ENCODE peak calls at places on chromosome 12, in five cellular contexts. One of them, this sample, is unnamed.

GRCh38 chr12:119841433-119842210 is 35.5 kb downstream of the CIT start:
- DNase-seq in CD8-positive, alpha-beta T cell: no peak
- DNase-seq in AG10803: peak; percentile 16
- DNase-seq in GM12878: no peak
- DNase-seq in foreskin fibroblast: peak; percentile 38
- DNase-seq in this sample: no peak

GRCh38 chr12:63766498-63766897 is 13.2 kb upstream of the RXYLT1 start:
- DNase-seq in CD8-positive, alpha-beta T cell: no peak
- DNase-seq in AG10803: no peak
- DNase-seq in GM12878: no peak
- DNase-seq in foreskin fibroblast: no peak
- DNase-seq in this sample: no peak

GRCh38 chr12:67621112-67621511 is 27.4 kb upstream of the DYRK2 start:
- DNase-seq in foreskin fibroblast: no peak
- DNase-seq in AG10803: no peak
- DNase-seq in GM12878: no peak
- DNase-seq in CD8-positive, alpha-beta T cell: no peak
- DNase-seq in this sample: no peak

GRCh38 chr12:110352401-110352800 is 51.1 kb downstream of the ANAPC7 start:
- DNase-seq in foreskin fibroblast: no peak
- DNase-seq in CD8-positive, alpha-beta T cell: no peak
- DNase-seq in GM12878: no peak
- DNase-seq in AG10803: no peak
- DNase-seq in this sample: no peak

GRCh38 chr12:131687346-131688125 is 23.4 kb upstream of the SFSWAP start:
- DNase-seq in foreskin fibroblast: no peak
- DNase-seq in CD8-positive, alpha-beta T cell: no peak
- DNase-seq in GM12878: no peak
- DNase-seq in AG10803: no peak
- DNase-seq in this sample: no peak

GRCh38 chr12:131118366-131118765 is 164.7 kb downstream of the ADGRD1 start:
- DNase-seq in CD8-positive, alpha-beta T cell: no peak
- DNase-seq in AG10803: no peak
- DNase-seq in GM12878: no peak
- DNase-seq in foreskin fibroblast: no peak
- DNase-seq in this sample: no peak

GRCh38 chr12:14273911-14274306 is 91.6 kb upstream of the ATF7IP start:
- DNase-seq in foreskin fibroblast: no peak
- DNase-seq in CD8-positive, alpha-beta T cell: no peak
- DNase-seq in AG10803: peak; percentile 27
- DNase-seq in GM12878: no peak
- DNase-seq in this sample: peak; percentile 81

GRCh38 chr12:121578230-121579189 is 2.3 kb downstream of the KDM2B start:
- DNase-seq in AG10803: no peak
- DNase-seq in CD8-positive, alpha-beta T cell: no peak
- DNase-seq in foreskin fibroblast: no peak
- DNase-seq in GM12878: no peak
- DNase-seq in this sample: no peak

GRCh38 chr12:102885043-102885932 is 31.8 kb downstream of the PAH start:
- DNase-seq in foreskin fibroblast: no peak
- DNase-seq in GM12878: no peak
- DNase-seq in AG10803: no peak
- DNase-seq in CD8-positive, alpha-beta T cell: no peak
- DNase-seq in this sample: no peak

GRCh38 chr12:31756977-31757420 is 28.2 kb upstream of the AMN1 start:
- DNase-seq in GM12878: no peak
- DNase-seq in AG10803: no peak
- DNase-seq in CD8-positive, alpha-beta T cell: no peak
- DNase-seq in foreskin fibroblast: peak; percentile 34
- DNase-seq in this sample: no peak

GRCh38 chr12:56080556-56081138 is 682 bp downstream of the ERBB3 start:
- DNase-seq in CD8-positive, alpha-beta T cell: no peak
- DNase-seq in foreskin fibroblast: no peak
- DNase-seq in AG10803: no peak
- DNase-seq in GM12878: no peak
- DNase-seq in this sample: no peak
- TF ChIP-seq CTCF in CD8-positive, alpha-beta T cell: no peak
- TF ChIP-seq CTCF in foreskin fibroblast: no peak
- TF ChIP-seq CTCF in AG10803: no peak
- TF ChIP-seq CTCF in GM12878: no peak
- TF ChIP-seq CTCF in this sample: no peak

GRCh38 chr12:1692221-1692620 is 1.4 kb downstream of the ADIPOR2 start:
- DNase-seq in GM12878: no peak
- DNase-seq in foreskin fibroblast: no peak
- DNase-seq in CD8-positive, alpha-beta T cell: no peak
- DNase-seq in AG10803: no peak
- DNase-seq in this sample: no peak
- H3K4me3 ChIP-seq in GM12878: peak overlapping the region; percentile 93
- H3K4me3 ChIP-seq in foreskin fibroblast: peak overlapping the region; percentile 98
- H3K4me3 ChIP-seq in CD8-positive, alpha-beta T cell: no peak overlapping the region
- H3K4me3 ChIP-seq in AG10803: peak overlapping the region; percentile 89
- H3K4me3 ChIP-seq in this sample: peak overlapping the region; percentile 95

DNA sequence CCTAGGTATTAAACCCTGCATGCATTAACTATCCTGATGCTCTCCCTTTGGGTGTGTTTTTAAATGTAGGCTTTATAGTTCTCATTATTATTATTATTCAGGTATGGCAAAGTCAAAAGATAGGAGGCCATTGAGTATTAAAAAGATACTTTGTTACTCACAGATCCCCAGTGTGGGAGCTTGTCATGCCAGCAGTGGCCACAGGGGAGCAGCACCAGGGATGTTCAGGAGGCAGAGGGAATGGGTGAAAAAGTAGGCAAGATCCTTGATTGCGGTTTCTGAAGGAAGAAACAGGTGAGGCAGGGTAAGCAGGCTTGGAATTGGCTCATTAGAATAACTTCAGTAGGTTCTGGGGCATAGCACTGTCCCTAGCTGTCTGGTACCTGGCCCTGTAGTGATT is 382.2 kb downstream of the MED13L start:
- DNase-seq in AG10803: no peak
- DNase-seq in CD8-positive, alpha-beta T cell: no peak
- DNase-seq in GM12878: no peak
- DNase-seq in foreskin fibroblast: no peak
- DNase-seq in this sample: no peak
- TF ChIP-seq CTCF in AG10803: peak; percentile 44
- TF ChIP-seq CTCF in CD8-positive, alpha-beta T cell: no peak
- TF ChIP-seq CTCF in GM12878: peak; percentile 41
- TF ChIP-seq CTCF in foreskin fibroblast: peak; percentile 31
- TF ChIP-seq CTCF in this sample: peak; percentile 33

DNA sequence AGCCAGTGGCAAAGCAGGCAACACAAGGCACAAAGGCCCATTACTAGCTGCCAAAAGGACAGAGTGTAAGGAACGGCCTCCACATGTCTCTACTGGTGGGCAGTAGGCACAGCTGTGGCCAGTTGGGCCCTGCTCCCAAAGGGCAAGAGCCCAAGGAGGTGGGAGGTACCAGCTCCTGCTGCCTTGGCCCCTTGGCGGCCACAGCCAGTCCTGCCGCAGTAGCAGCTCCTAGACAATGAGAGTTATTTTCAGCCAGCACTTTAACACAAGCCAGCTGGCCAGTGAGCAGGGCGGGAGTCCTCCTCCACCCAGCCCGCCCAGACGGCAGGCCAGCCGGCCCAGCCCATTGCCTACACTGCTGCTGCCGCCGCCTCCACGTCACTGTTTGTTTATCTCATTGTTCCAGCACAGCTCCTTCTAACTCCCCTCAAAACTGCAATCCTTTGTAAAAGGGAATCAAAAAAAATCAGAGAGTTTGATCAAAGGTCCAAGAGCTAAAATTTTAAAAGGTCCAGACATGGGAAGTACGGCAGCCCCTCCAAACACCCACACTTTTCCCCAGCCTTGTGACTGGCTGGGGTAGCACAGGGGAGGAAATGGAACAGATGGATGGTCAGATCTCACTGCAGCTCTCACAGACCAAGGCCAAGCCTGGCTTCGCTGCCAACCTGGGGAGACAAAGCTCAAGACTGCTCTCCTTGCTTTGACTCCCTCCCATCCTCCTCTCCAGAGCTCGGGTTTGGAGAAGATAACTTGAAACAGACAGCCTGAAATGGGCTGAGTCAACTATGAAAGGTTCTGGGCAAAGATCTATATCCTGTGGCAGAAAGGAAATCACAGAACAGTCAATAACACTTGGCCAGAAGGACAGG is 33.5 kb downstream of the FMNL3 start:
- DNase-seq in CD8-positive, alpha-beta T cell: no peak
- DNase-seq in GM12878: no peak
- DNase-seq in AG10803: peak; percentile 96
- DNase-seq in foreskin fibroblast: peak; percentile 94
- DNase-seq in this sample: peak; percentile 49
- H3K4me3 ChIP-seq in CD8-positive, alpha-beta T cell: no peak overlapping the region
- H3K4me3 ChIP-seq in GM12878: no peak overlapping the region
- H3K4me3 ChIP-seq in AG10803: peak overlapping the region; percentile 28
- H3K4me3 ChIP-seq in foreskin fibroblast: no peak overlapping the region
- H3K4me3 ChIP-seq in this sample: no peak overlapping the region